ENCODE peak calls at places on chromosome X, in eight cellular contexts. B is stimulated activated effector memory CD8-positive, alpha-beta T cell treated with anti-CD3 and anti-CD28 coated beads, Interleukin-12 subunit alpha, Interleukin-12 subunit beta, amount 100 ng/mL, for 72 hours; R is fibroblast of lung; A is nephron progenitor cell; P is retina; C is astrocyte of the spinal cord; O is NCI-H2081; V is foreskin fibroblast. Z is an unnamed sample.

GRCh38 chrX:82141942-82142341 is 940.0 kb downstream of the SH3BGRL start:
- DNase-seq in B (no peak), R (no peak), A (no peak), P (no peak), C (no peak), O (no peak), V (no peak), Z (no peak)

GRCh38 chrX:118974088-118974907 is at the start of gene LONRF3:
- DNase-seq in B (peak; percentile 17), R (peak; percentile 28), A (peak; percentile 39), P (peak; percentile 74), C (peak; percentile 27), O (peak; percentile 43), V (peak; percentile 66), Z (peak; percentile 40)

GRCh38 chrX:40054793-40055192 is 43.0 kb downstream of the BCOR start:
- DNase-seq in B (no peak), R (peak; percentile 23), A (no peak), P (no peak), C (no peak), O (no peak), V (no peak), Z (no peak)

GRCh38 chrX:145825896-145826295 is 8.3 kb downstream of the SLITRK2 start:
- DNase-seq in B (no peak), R (no peak), A (no peak), P (no peak), C (peak; percentile 23), O (no peak), V (no peak), Z (no peak)

GRCh38 chrX:77003956-77004355 is 443.2 kb upstream of the FGF16 start:
- DNase-seq in B (no peak), R (peak; percentile 83), A (no peak), P (no peak), C (peak; percentile 56), O (no peak), V (no peak), Z (no peak)

GRCh38 chrX:9785252-9785943 is 831 bp upstream of the SHROOM2 start:
- DNase-seq in B (no peak), R (no peak), A (peak; percentile 37), P (peak; percentile 35), C (no peak), O (no peak), V (no peak), Z (no peak)

GRCh38 chrX:110786486-110786885 is 9.1 kb downstream of the CHRDL1 start:
- DNase-seq in B (no peak), R (peak; percentile 92), A (no peak), P (no peak), C (peak; percentile 73), O (no peak), V (peak; percentile 38), Z (no peak)

GRCh38 chrX:130082244-130083106 is 27.8 kb downstream of the ELF4 start:
- DNase-seq in B (peak; percentile 46), R (no peak), A (no peak), P (no peak), C (no peak), O (no peak), V (no peak), Z (no peak)

GRCh38 chrX:70352473-70352872 is 62.6 kb downstream of the KIF4A start:
- DNase-seq in B (no peak), R (no peak), A (no peak), P (peak; percentile 62), C (no peak), O (no peak), V (no peak), Z (no peak)

GRCh38 chrX:391717-392691 is 5.3 kb upstream of the PPP2R3B start:
- DNase-seq in B (no peak), R (no peak), A (no peak), P (no peak), C (no peak), O (no peak), V (no peak), Z (no peak)

GRCh38 chrX:71652405-71652804 is 14.9 kb upstream of the LOC101059915 start:
- DNase-seq in B (no peak), R (peak; percentile 36), A (peak; percentile 41), P (peak; percentile 47), C (peak; percentile 62), O (peak; percentile 39), V (peak; percentile 65), Z (peak; percentile 72)

GRCh38 chrX:100615015-100615414 is 21.6 kb downstream of the TSPAN6 start:
- DNase-seq in B (no peak), R (peak; percentile 64), A (no peak), P (no peak), C (peak; percentile 61), O (peak; percentile 20), V (peak; percentile 66), Z (peak; percentile 45)

GRCh38 chrX:72046447-72046846 is 85.3 kb downstream of the RTL5 start:
- DNase-seq in B (no peak), R (peak; percentile 52), A (no peak), P (no peak), C (no peak), O (no peak), V (no peak), Z (no peak)

GRCh38 chrX:132957211-132958085 is 981 bp downstream of the HS6ST2 start:
- DNase-seq in B (no peak), R (peak; percentile 15), A (peak; percentile 82), P (no peak), C (no peak), O (no peak), V (peak; percentile 4), Z (no peak)

GRCh38 chrX:9231491-9231890 is 197.6 kb upstream of the FAM9B start:
- DNase-seq in B (no peak), R (peak; percentile 26), A (no peak), P (no peak), C (peak; percentile 23), O (no peak), V (peak; percentile 48), Z (peak; percentile 36)

GRCh38 chrX:20372533-20372932 is 105.8 kb upstream of the RPS6KA3 start:
- DNase-seq in B (no peak), R (peak; percentile 63), A (no peak), P (no peak), C (no peak), O (no peak), V (peak; percentile 32), Z (peak; percentile 48)

GRCh38 chrX:20461576-20461975 is 194.9 kb upstream of the RPS6KA3 start:
- DNase-seq in B (no peak), R (peak; percentile 81), A (peak; percentile 4), P (peak; percentile 42), C (peak; percentile 47), O (no peak), V (peak; percentile 48), Z (peak; percentile 47)

GRCh38 chrX:21581479-21581878 is 76.7 kb downstream of the KLHL34 start:
- DNase-seq in B (no peak), R (no peak), A (no peak), P (no peak), C (no peak), O (no peak), V (no peak), Z (no peak)